ENCODE peak calls at places on chromosomes 3 and 15, in four cellular contexts. One of them, this sample, is unnamed.

GRCh38 chr15:62099171-62099601 is 32.4 kb downstream of the C2CD4A start:
- DNase-seq in AG04450: no peak
- DNase-seq in HepG2: no peak
- DNase-seq in IMR-90: peak; percentile 51
- DNase-seq in this sample: no peak

GRCh38 chr15:82298520-82298919 is 35.9 kb downstream of the SAXO2 start:
- DNase-seq in AG04450: no peak
- DNase-seq in HepG2: no peak
- DNase-seq in IMR-90: no peak
- DNase-seq in this sample: no peak

GRCh38 chr15:92599394-92599970 is 56.1 kb downstream of the FAM174B start:
- DNase-seq in AG04450: peak; percentile 2
- DNase-seq in HepG2: no peak
- DNase-seq in IMR-90: peak; percentile 21
- DNase-seq in this sample: no peak

GRCh38 chr3:196499061-196499460 is 4.5 kb downstream of the RNF168 start:
- DNase-seq in AG04450: no peak
- DNase-seq in HepG2: no peak
- DNase-seq in IMR-90: peak; percentile 32
- DNase-seq in this sample: no peak

GRCh38 chr3:5051772-5052171 is 70.3 kb upstream of the ARL8B start:
- DNase-seq in AG04450: no peak
- DNase-seq in HepG2: no peak
- DNase-seq in IMR-90: no peak
- DNase-seq in this sample: no peak

GRCh38 chr3:161879470-161879869 is 382.9 kb downstream of the OTOL1 start:
- DNase-seq in AG04450: no peak
- DNase-seq in HepG2: no peak
- DNase-seq in IMR-90: no peak
- DNase-seq in this sample: no peak

GRCh38 chr3:17491601-17492000 is 250.8 kb downstream of the TBC1D5 start:
- DNase-seq in AG04450: peak; percentile 24
- DNase-seq in HepG2: no peak
- DNase-seq in IMR-90: peak; percentile 86
- DNase-seq in this sample: no peak

GRCh38 chr3:124821356-124821755 is 65.8 kb downstream of the ITGB5 start:
- DNase-seq in AG04450: no peak
- DNase-seq in HepG2: no peak
- DNase-seq in IMR-90: no peak
- DNase-seq in this sample: no peak

GRCh38 chr3:9211155-9211950 is 38.1 kb downstream of the SRGAP3 start:
- DNase-seq in AG04450: no peak
- DNase-seq in HepG2: no peak
- DNase-seq in IMR-90: peak; percentile 31
- DNase-seq in this sample: no peak

GRCh38 chr15:92847841-92848240 is 52.3 kb upstream of the CHD2 start:
- DNase-seq in AG04450: no peak
- DNase-seq in HepG2: no peak
- DNase-seq in IMR-90: no peak
- DNase-seq in this sample: no peak

GRCh38 chr3:183584914-183585280 is 29.4 kb upstream of the KLHL6 start:
- DNase-seq in AG04450: no peak
- DNase-seq in HepG2: no peak
- DNase-seq in IMR-90: no peak
- DNase-seq in this sample: no peak

GRCh38 chr15:101023501-101024110 is 104.4 kb downstream of the LRRK1 start:
- DNase-seq in AG04450: no peak
- DNase-seq in HepG2: no peak
- DNase-seq in IMR-90: no peak
- DNase-seq in this sample: no peak

GRCh38 chr3:72258786-72259185 is 473.8 kb upstream of the PROK2 start:
- DNase-seq in AG04450: no peak
- DNase-seq in HepG2: no peak
- DNase-seq in IMR-90: no peak
- DNase-seq in this sample: no peak

GRCh38 chr3:30720586-30721313 is 114.3 kb downstream of the TGFBR2 start:
- DNase-seq in AG04450: peak; percentile 89
- DNase-seq in HepG2: peak; percentile 92
- DNase-seq in IMR-90: peak; percentile 95
- DNase-seq in this sample: peak; percentile 74

GRCh38 chr3:127831723-127832172 is 9.4 kb upstream of the MGLL start:
- DNase-seq in AG04450: no peak
- DNase-seq in HepG2: no peak
- DNase-seq in IMR-90: peak; percentile 49
- DNase-seq in this sample: no peak

GRCh38 chr15:66899555-66900350 is 165.6 kb upstream of the SMAD3 start:
- DNase-seq in AG04450: no peak
- DNase-seq in HepG2: no peak
- DNase-seq in IMR-90: peak; percentile 59
- DNase-seq in this sample: no peak

GRCh38 chr3:133383175-133383574 is 16.7 kb upstream of the BFSP2 start:
- DNase-seq in AG04450: no peak
- DNase-seq in HepG2: no peak
- DNase-seq in IMR-90: no peak
- DNase-seq in this sample: peak; percentile 73

GRCh38 chr3:50632450-50632849 is 15.5 kb downstream of the MAPKAPK3 start:
- DNase-seq in AG04450: no peak
- DNase-seq in HepG2: no peak
- DNase-seq in IMR-90: no peak
- DNase-seq in this sample: no peak

GRCh38 chr15:52419494-52419893 is 109.2 kb downstream of the MYO5A start:
- DNase-seq in AG04450: no peak
- DNase-seq in HepG2: no peak
- DNase-seq in IMR-90: no peak
- DNase-seq in this sample: no peak

GRCh38 chr3:144743325-144743724 is 771.7 kb downstream of the DIPK2A start:
- DNase-seq in AG04450: no peak
- DNase-seq in HepG2: no peak
- DNase-seq in IMR-90: no peak
- DNase-seq in this sample: no peak

GRCh38 chr15:100852630-100853029 is 27.0 kb upstream of the ALDH1A3 start:
- DNase-seq in AG04450: no peak
- DNase-seq in HepG2: no peak
- DNase-seq in IMR-90: no peak
- DNase-seq in this sample: no peak

GRCh38 chr3:185934726-185935464 is 2.9 kb downstream of the TRA2B start:
- DNase-seq in AG04450: no peak
- DNase-seq in HepG2: no peak
- DNase-seq in IMR-90: peak; percentile 55
- DNase-seq in this sample: no peak
- H3K27ac ChIP-seq in AG04450: no peak overlapping the region
- H3K27ac ChIP-seq in HepG2: no peak overlapping the region
- H3K27ac ChIP-seq in IMR-90: no peak overlapping the region
- H3K27ac ChIP-seq in this sample: peak overlapping the region; percentile 91

GRCh38 chr15:32029862-32030781 is at the start of gene CHRNA7:
- DNase-seq in AG04450: no peak
- DNase-seq in HepG2: peak; percentile 12
- DNase-seq in IMR-90: peak; percentile 3
- DNase-seq in this sample: no peak
- H3K27ac ChIP-seq in AG04450: no peak within 1 kb of the TSS
- H3K27ac ChIP-seq in HepG2: no peak within 1 kb of the TSS
- H3K27ac ChIP-seq in IMR-90: no peak within 1 kb of the TSS
- H3K27ac ChIP-seq in this sample: no peak within 1 kb of the TSS

GRCh38 chr3:172068977-172069376 is 29.6 kb downstream of the FNDC3B start:
- DNase-seq in AG04450: no peak
- DNase-seq in HepG2: no peak
- DNase-seq in IMR-90: no peak
- DNase-seq in this sample: no peak
- H3K27ac ChIP-seq in AG04450: no peak overlapping the region
- H3K27ac ChIP-seq in HepG2: peak overlapping the region; percentile 18
- H3K27ac ChIP-seq in IMR-90: no peak overlapping the region
- H3K27ac ChIP-seq in this sample: no peak overlapping the region

DNA sequence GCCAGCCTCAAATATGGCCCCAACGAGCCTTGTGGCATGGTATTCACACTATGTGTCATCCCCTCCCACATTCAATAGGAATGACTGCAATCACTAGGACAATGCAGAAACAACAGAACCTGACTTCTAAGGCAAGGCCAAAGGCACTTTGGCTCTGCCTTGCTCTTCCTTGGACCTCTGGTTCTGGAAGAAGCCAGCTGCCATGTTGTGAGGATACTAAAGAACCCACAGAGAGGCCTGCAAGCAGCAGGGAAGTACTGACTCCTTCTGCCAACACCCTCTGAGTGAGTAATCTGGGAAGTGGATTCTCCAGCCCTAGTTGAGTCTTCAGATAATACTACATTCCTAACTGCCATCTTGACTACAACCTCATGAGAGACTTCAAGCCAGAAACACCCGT is 64.7 kb downstream of the ADAMTS9 start:
- DNase-seq in AG04450: no peak
- DNase-seq in HepG2: no peak
- DNase-seq in IMR-90: no peak
- DNase-seq in this sample: no peak
- H3K27ac ChIP-seq in AG04450: no peak overlapping the region
- H3K27ac ChIP-seq in HepG2: no peak overlapping the region
- H3K27ac ChIP-seq in IMR-90: no peak overlapping the region
- H3K27ac ChIP-seq in this sample: no peak overlapping the region

GRCh38 chr3:78495326-78495725 is 1272.5 kb downstream of the ROBO1 start:
- DNase-seq in AG04450: no peak
- DNase-seq in HepG2: no peak
- DNase-seq in IMR-90: no peak
- DNase-seq in this sample: no peak
- H3K27ac ChIP-seq in AG04450: no peak overlapping the region
- H3K27ac ChIP-seq in HepG2: no peak overlapping the region
- H3K27ac ChIP-seq in IMR-90: no peak overlapping the region
- H3K27ac ChIP-seq in this sample: no peak overlapping the region

GRCh38 chr3:43768594-43768993 is 77.9 kb downstream of the ABHD5 start:
- DNase-seq in AG04450: no peak
- DNase-seq in HepG2: no peak
- DNase-seq in IMR-90: peak; percentile 31
- DNase-seq in this sample: no peak
- H3K27ac ChIP-seq in AG04450: no peak overlapping the region
- H3K27ac ChIP-seq in HepG2: no peak overlapping the region
- H3K27ac ChIP-seq in IMR-90: peak overlapping the region; percentile 4
- H3K27ac ChIP-seq in this sample: peak overlapping the region; percentile 95

DNA sequence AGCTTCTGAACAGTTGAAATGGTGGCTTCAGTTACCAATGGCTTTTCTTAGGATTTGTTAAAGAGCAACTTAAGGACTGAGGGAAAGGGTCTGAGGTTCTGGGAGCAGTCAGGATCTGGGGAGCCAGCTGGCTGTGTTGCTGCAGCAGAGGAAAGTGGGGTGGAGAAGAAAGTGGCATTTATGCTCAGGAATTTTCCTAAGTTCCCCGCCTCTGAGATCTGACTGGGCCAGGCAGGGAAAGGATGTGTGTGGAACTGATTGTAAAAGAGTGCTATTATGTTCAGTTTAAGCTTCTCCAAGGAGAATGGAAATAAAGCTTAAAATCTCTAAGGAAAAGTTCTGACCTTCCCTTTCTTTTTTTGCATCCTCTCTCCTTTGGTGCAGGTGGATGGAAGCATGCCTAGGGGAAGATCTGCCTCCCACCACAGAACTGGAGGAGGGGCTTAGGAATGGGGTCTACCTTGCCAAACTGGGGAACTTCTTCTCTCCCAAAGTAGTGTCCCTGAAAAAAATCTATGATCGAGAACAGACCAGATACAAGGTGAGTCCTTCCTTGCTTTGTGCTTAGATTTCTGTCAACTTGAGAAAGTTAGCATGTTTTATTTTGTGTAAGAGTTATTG is 37.8 kb downstream of the IQGAP1 start:
- DNase-seq in AG04450: no peak
- DNase-seq in HepG2: no peak
- DNase-seq in IMR-90: no peak
- DNase-seq in this sample: no peak
- H3K27ac ChIP-seq in AG04450: no peak overlapping the region
- H3K27ac ChIP-seq in HepG2: no peak overlapping the region
- H3K27ac ChIP-seq in IMR-90: no peak overlapping the region
- H3K27ac ChIP-seq in this sample: no peak overlapping the region

DNA sequence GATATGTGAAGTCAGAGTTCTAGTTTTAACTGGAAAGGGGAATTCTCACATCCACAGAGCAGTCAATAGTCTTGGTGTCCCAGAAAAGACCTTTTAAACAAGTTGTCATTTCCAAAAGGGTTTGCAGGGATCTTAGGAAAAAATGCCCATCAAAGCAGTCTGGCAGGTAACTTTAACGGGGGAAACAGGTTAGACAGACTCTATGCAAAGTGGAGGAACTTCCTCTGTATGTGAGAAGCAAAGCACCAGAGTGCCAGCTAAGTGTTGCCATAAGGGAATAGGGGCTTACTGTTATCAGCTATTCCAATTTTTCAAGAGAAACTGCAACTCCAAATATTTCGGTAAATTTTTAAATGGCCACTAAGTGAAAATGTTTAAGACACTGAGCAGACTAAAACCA is 307.9 kb upstream of the MDFIC2 start:
- DNase-seq in AG04450: no peak
- DNase-seq in HepG2: no peak
- DNase-seq in IMR-90: no peak
- DNase-seq in this sample: no peak
- H3K27ac ChIP-seq in AG04450: no peak overlapping the region
- H3K27ac ChIP-seq in HepG2: no peak overlapping the region
- H3K27ac ChIP-seq in IMR-90: no peak overlapping the region
- H3K27ac ChIP-seq in this sample: no peak overlapping the region

This sample was measured in epithelial cell of prostate.